ENCODE peak calls at places on chromosomes 5 and 9, in eight cellular contexts. H, O, J, Y, C, L, P and D are unnamed samples.

GRCh38 chr9:97140566-97140965 is 101.6 kb upstream of the CTSV start:
- DNase-seq in H (no peak), O (no peak), J (no peak), Y (no peak), C (no peak), L (no peak), P (no peak), D (no peak)

GRCh38 chr5:39648539-39649200 is 223.9 kb upstream of the DAB2 start:
- DNase-seq in H (no peak), O (no peak), J (no peak), Y (no peak), C (no peak), L (no peak), P (peak; percentile 22), D (no peak)

GRCh38 chr5:115816226-115817042 is at the start of gene CDO1:
- DNase-seq in H (peak; percentile 79), O (peak; percentile 54), J (peak; percentile 45), Y (peak; percentile 39), C (peak; percentile 67), L (peak; percentile 38), P (peak; percentile 72), D (peak; percentile 86)

GRCh38 chr5:156647034-156647451 is 203.1 kb upstream of the PPP1R2B start:
- DNase-seq in H (no peak), O (no peak), J (no peak), Y (no peak), C (no peak), L (no peak), P (no peak), D (no peak)

GRCh38 chr9:81595887-81596558 is 93.3 kb downstream of the TLE1 start:
- DNase-seq in H (no peak), O (no peak), J (no peak), Y (no peak), C (no peak), L (no peak), P (peak; percentile 43), D (no peak)

GRCh38 chr9:78856144-78856543 is 559.2 kb downstream of the PSAT1 start:
- DNase-seq in H (no peak), O (no peak), J (no peak), Y (no peak), C (no peak), L (peak; percentile 24), P (no peak), D (no peak)

GRCh38 chr5:141737485-141737884 is 55.5 kb upstream of the ARAP3 start:
- DNase-seq in H (no peak), O (no peak), J (no peak), Y (no peak), C (no peak), L (no peak), P (no peak), D (no peak)

GRCh38 chr9:75552941-75553340 is 337.5 kb upstream of the PCSK5 start:
- DNase-seq in H (no peak), O (no peak), J (no peak), Y (no peak), C (no peak), L (no peak), P (peak; percentile 4), D (no peak)

GRCh38 chr9:520315-520714 is 305.6 kb downstream of the DOCK8 start:
- DNase-seq in H (no peak), O (no peak), J (no peak), Y (no peak), C (no peak), L (no peak), P (no peak), D (no peak)

GRCh38 chr5:54259090-54259489 is 51.3 kb downstream of the ARL15 start:
- DNase-seq in H (no peak), O (no peak), J (no peak), Y (no peak), C (no peak), L (no peak), P (peak; percentile 21), D (no peak)

GRCh38 chr9:107208121-107208520 is 75.0 kb upstream of the RAD23B start:
- DNase-seq in H (no peak), O (no peak), J (no peak), Y (no peak), C (no peak), L (no peak), P (peak; percentile 36), D (no peak)

GRCh38 chr5:77425998-77426659 is 66.0 kb downstream of the WDR41 start:
- DNase-seq in H (no peak), O (no peak), J (no peak), Y (no peak), C (no peak), L (no peak), P (no peak), D (no peak)

GRCh38 chr9:126511426-126511825 is 102.3 kb upstream of the LMX1B start:
- DNase-seq in H (no peak), O (no peak), J (no peak), Y (no peak), C (no peak), L (no peak), P (no peak), D (no peak)

GRCh38 chr9:107283621-107284616 is 840 bp downstream of the RAD23B start:
- DNase-seq in H (peak; percentile 95), O (peak; percentile 79), J (peak; percentile 72), Y (peak; percentile 76), C (peak; percentile 86), L (peak; percentile 42), P (peak; percentile 70), D (peak; percentile 83)

GRCh38 chr9:96449522-96449843 is 486 bp upstream of the HABP4 start:
- DNase-seq in H (no peak), O (no peak), J (no peak), Y (no peak), C (no peak), L (no peak), P (no peak), D (no peak)

GRCh38 chr5:131530706-131531331 is 104.2 kb downstream of the RAPGEF6 start:
- DNase-seq in H (no peak), O (no peak), J (no peak), Y (no peak), C (no peak), L (no peak), P (no peak), D (no peak)

GRCh38 chr5:107805819-107806218 is 135.1 kb upstream of the EFNA5 start:
- DNase-seq in H (no peak), O (no peak), J (peak; percentile 39), Y (no peak), C (no peak), L (no peak), P (no peak), D (no peak)

GRCh38 chr9:89790542-89791109 is 185.8 kb downstream of the GADD45G start:
- DNase-seq in H (no peak), O (no peak), J (no peak), Y (no peak), C (no peak), L (no peak), P (no peak), D (no peak)

GRCh38 chr9:133972041-133972970 is 19.8 kb downstream of the VAV2 start:
- DNase-seq in H (peak; percentile 73), O (no peak), J (peak; percentile 11), Y (no peak), C (no peak), L (no peak), P (no peak), D (no peak)

GRCh38 chr9:137972355-137972987 is 94.9 kb downstream of the CACNA1B start:
- DNase-seq in H (no peak), O (no peak), J (no peak), Y (peak; percentile 4), C (peak; percentile 54), L (no peak), P (no peak), D (no peak)

GRCh38 chr5:161286066-161286655 is 260.4 kb downstream of the GABRB2 start:
- DNase-seq in H (no peak), O (no peak), J (no peak), Y (no peak), C (no peak), L (no peak), P (no peak), D (no peak)

GRCh38 chr5:124403281-124403680 is 343.2 kb downstream of the ZNF608 start:
- DNase-seq in H (no peak), O (no peak), J (no peak), Y (no peak), C (no peak), L (no peak), P (no peak), D (no peak)

GRCh38 chr5:17918373-17919104 is 284.3 kb downstream of the TAF11L14 start:
- DNase-seq in H (no peak), O (no peak), J (no peak), Y (no peak), C (no peak), L (no peak), P (peak; percentile 91), D (no peak)

GRCh38 chr9:95736370-95736769 is 139.1 kb upstream of the ERCC6L2 start:
- DNase-seq in H (no peak), O (no peak), J (no peak), Y (no peak), C (no peak), L (no peak), P (peak; percentile 36), D (no peak)